ENCODE peak calls at places on chromosomes 7 and 10, in seven cellular contexts. V is HCT116, A is upper lobe of right lung, D is Peyer's patch, P is renal cortical epithelial cell, X is NCI-H1417, Z is EH. M is an unnamed sample.

GRCh38 chr10:100887761-100888296 is 24.9 kb upstream of the SLF2 start:
- DNase-seq in V (no peak), A (peak; percentile 34), D (peak; percentile 17), P (no peak), X (no peak), Z (no peak), M (no peak)

GRCh38 chr10:127536972-127537760 is 11.9 kb upstream of the NPS start:
- DNase-seq in V (no peak), A (no peak), D (no peak), P (no peak), X (no peak), Z (no peak), M (no peak)

GRCh38 chr7:80307251-80307856 is 172.7 kb downstream of the GNAI1 start:
- DNase-seq in V (no peak), A (no peak), D (no peak), P (peak; percentile 81), X (peak; percentile 38), Z (peak; percentile 79), M (peak; percentile 77)

GRCh38 chr10:112915590-112916572 is 34.2 kb upstream of the TCF7L2 start:
- DNase-seq in V (peak; percentile 80), A (no peak), D (peak; percentile 87), P (peak; percentile 93), X (no peak), Z (peak; percentile 56), M (peak; percentile 26)

GRCh38 chr7:54992876-54993490 is 25.8 kb upstream of the EGFR start:
- DNase-seq in V (no peak), A (no peak), D (no peak), P (peak; percentile 22), X (no peak), Z (peak; percentile 42), M (peak; percentile 74)

GRCh38 chr10:97895084-97895483 is 45.4 kb downstream of the GOLGA7B start:
- DNase-seq in V (no peak), A (no peak), D (no peak), P (no peak), X (no peak), Z (no peak), M (no peak)

GRCh38 chr7:69431626-69432025 is 166.6 kb upstream of the AUTS2 start:
- DNase-seq in V (no peak), A (no peak), D (no peak), P (no peak), X (no peak), Z (no peak), M (no peak)

GRCh38 chr7:85074-85945 is 107.1 kb upstream of the FAM20C start:
- DNase-seq in V (peak; percentile 34), A (no peak), D (peak; percentile 32), P (no peak), X (no peak), Z (peak; percentile 45), M (peak; percentile 55)

GRCh38 chr10:86876748-86877147 is 80.7 kb downstream of the MMRN2 start:
- DNase-seq in V (no peak), A (no peak), D (no peak), P (no peak), X (no peak), Z (peak; percentile 50), M (peak; percentile 37)

GRCh38 chr10:14502451-14502850 is 171.7 kb upstream of the FRMD4A start:
- DNase-seq in V (no peak), A (no peak), D (no peak), P (peak; percentile 32), X (no peak), Z (peak; percentile 37), M (no peak)

GRCh38 chr10:9189448-9189847 is 1135.0 kb downstream of the GATA3 start:
- DNase-seq in V (no peak), A (no peak), D (no peak), P (no peak), X (no peak), Z (no peak), M (no peak)

GRCh38 chr7:87003872-87004798 is 55.3 kb downstream of the ELAPOR2 start:
- DNase-seq in V (no peak), A (no peak), D (no peak), P (no peak), X (peak; percentile 88), Z (peak; percentile 5), M (no peak)

GRCh38 chr10:91589015-91589655 is 43.7 kb downstream of the PPP1R3C start:
- DNase-seq in V (no peak), A (no peak), D (no peak), P (peak; percentile 16), X (no peak), Z (peak; percentile 86), M (peak; percentile 77)

GRCh38 chr7:26480166-26480565 is 188.5 kb downstream of the SNX10 start:
- DNase-seq in V (no peak), A (no peak), D (no peak), P (no peak), X (no peak), Z (no peak), M (no peak)

GRCh38 chr10:50641636-50642035 is 17.9 kb upstream of the SGMS1 start:
- DNase-seq in V (no peak), A (no peak), D (no peak), P (no peak), X (no peak), Z (peak; percentile 7), M (peak; percentile 38)

GRCh38 chr7:103810112-103810744 is 179.2 kb downstream of the RELN start:
- DNase-seq in V (no peak), A (no peak), D (no peak), P (peak; percentile 69), X (peak; percentile 52), Z (peak; percentile 14), M (no peak)

GRCh38 chr10:44967596-44967995 is 8.0 kb downstream of the RASSF4 start:
- DNase-seq in V (no peak), A (no peak), D (no peak), P (no peak), X (no peak), Z (no peak), M (no peak)

GRCh38 chr10:98096731-98097130 is 37.7 kb upstream of the R3HCC1L start:
- DNase-seq in V (no peak), A (no peak), D (no peak), P (no peak), X (no peak), Z (no peak), M (no peak)

GRCh38 chr10:133441780-133442179 is 12.0 kb upstream of the SCART1 start:
- DNase-seq in V (no peak), A (peak; percentile 39), D (no peak), P (no peak), X (no peak), Z (no peak), M (no peak)

GRCh38 chr7:21999896-22000295 is 54.2 kb upstream of the CDCA7L start:
- DNase-seq in V (no peak), A (no peak), D (no peak), P (no peak), X (no peak), Z (peak; percentile 16), M (no peak)

GRCh38 chr7:152128252-152128651 is 102.8 kb downstream of the GALNT11 start:
- DNase-seq in V (no peak), A (no peak), D (no peak), P (no peak), X (no peak), Z (no peak), M (no peak)

GRCh38 chr10:115355162-115355760 is 262.1 kb downstream of the ATRNL1 start:
- DNase-seq in V (peak; percentile 81), A (no peak), D (no peak), P (peak; percentile 80), X (peak; percentile 84), Z (peak; percentile 56), M (peak; percentile 36)

GRCh38 chr10:31359979-31360378 is 41.0 kb downstream of the ZEB1 start:
- DNase-seq in V (no peak), A (no peak), D (no peak), P (peak; percentile 31), X (peak; percentile 68), Z (peak; percentile 37), M (peak; percentile 25)

GRCh38 chr7:126803060-126803665 is 449.6 kb downstream of the GRM8 start:
- DNase-seq in V (peak; percentile 68), A (no peak), D (peak; percentile 60), P (peak; percentile 76), X (peak; percentile 82), Z (peak; percentile 57), M (peak; percentile 17)

GRCh38 chr7:876972-877311 is 588 bp downstream of the GET4 start:
- DNase-seq in V (no peak), A (no peak), D (no peak), P (no peak), X (peak; percentile 75), Z (peak; percentile 43), M (no peak)

GRCh38 chr10:32501906-32502305 is 56.0 kb downstream of the CCDC7 start:
- DNase-seq in V (no peak), A (no peak), D (no peak), P (no peak), X (peak; percentile 35), Z (no peak), M (no peak)

GRCh38 chr7:107170051-107170661 is 1.4 kb downstream of the HBP1 start:
- DNase-seq in V (no peak), A (no peak), D (no peak), P (no peak), X (no peak), Z (no peak), M (no peak)

GRCh38 chr7:27942711-27943110 is 202.7 kb downstream of the TAX1BP1 start:
- DNase-seq in V (no peak), A (no peak), D (no peak), P (no peak), X (no peak), Z (no peak), M (no peak)

GRCh38 chr10:1006573-1006972 is 18.3 kb downstream of the GTPBP4 start:
- DNase-seq in V (no peak), A (no peak), D (no peak), P (no peak), X (no peak), Z (no peak), M (no peak)

GRCh38 chr7:73770002-73770859 is at the start of gene CLDN3:
- DNase-seq in V (peak; percentile 73), A (peak; percentile 95), D (peak; percentile 93), P (peak; percentile 29), X (peak; percentile 99), Z (peak; percentile 9), M (peak; percentile 33)

GRCh38 chr7:55207423-55207822 is 157.7 kb upstream of the LANCL2 start:
- DNase-seq in V (no peak), A (no peak), D (no peak), P (no peak), X (no peak), Z (no peak), M (no peak)